ENCODE peak calls at places on chromosome 3, in five cellular contexts. One of them, this sample, is unnamed. For H3K36me3 and H3K4me1, the result is how much of the 10 kb centered on the place peaks cover.

GRCh38 chr3:67637255-67637900 is 17.0 kb downstream of the SUCLG2 start:
- DNase-seq in BE2C: no peak
- DNase-seq in heart right ventricle: no peak
- DNase-seq in sigmoid colon: no peak
- DNase-seq in mucosa of descending colon: no peak
- DNase-seq in this sample: no peak

GRCh38 chr3:183911087-183911486 is 26.4 kb upstream of the PARL start:
- DNase-seq in BE2C: no peak
- DNase-seq in heart right ventricle: no peak
- DNase-seq in sigmoid colon: no peak
- DNase-seq in mucosa of descending colon: no peak
- DNase-seq in this sample: no peak

GRCh38 chr3:22117751-22118346 is 366.8 kb upstream of the ZNF385D start:
- DNase-seq in BE2C: no peak
- DNase-seq in heart right ventricle: no peak
- DNase-seq in sigmoid colon: no peak
- DNase-seq in mucosa of descending colon: no peak
- DNase-seq in this sample: no peak

GRCh38 chr3:54817628-54818027 is 110.2 kb downstream of the LRTM1 start:
- DNase-seq in BE2C: no peak
- DNase-seq in heart right ventricle: no peak
- DNase-seq in sigmoid colon: no peak
- DNase-seq in mucosa of descending colon: no peak
- DNase-seq in this sample: no peak

GRCh38 chr3:52247455-52248164 is 2.1 kb downstream of the PPM1M start:
- DNase-seq in BE2C: no peak
- DNase-seq in heart right ventricle: no peak
- DNase-seq in sigmoid colon: no peak
- DNase-seq in mucosa of descending colon: peak
- DNase-seq in this sample: peak

GRCh38 chr3:113625724-113626348 is 70.6 kb downstream of the USF3 start:
- DNase-seq in BE2C: no peak
- DNase-seq in heart right ventricle: peak
- DNase-seq in sigmoid colon: no peak
- DNase-seq in mucosa of descending colon: no peak
- DNase-seq in this sample: no peak

GRCh38 chr3:52137311-52137710 is 16.9 kb downstream of the POC1A start:
- DNase-seq in BE2C: no peak
- DNase-seq in heart right ventricle: no peak
- DNase-seq in sigmoid colon: no peak
- DNase-seq in mucosa of descending colon: no peak
- DNase-seq in this sample: no peak

GRCh38 chr3:58334013-58334321 is 1.3 kb downstream of the PXK start:
- DNase-seq in BE2C: no peak
- DNase-seq in heart right ventricle: no peak
- DNase-seq in sigmoid colon: no peak
- DNase-seq in mucosa of descending colon: no peak
- DNase-seq in this sample: no peak

GRCh38 chr3:33658971-33659848 is 58.8 kb downstream of the CLASP2 start:
- DNase-seq in BE2C: peak
- DNase-seq in heart right ventricle: peak
- DNase-seq in sigmoid colon: peak
- DNase-seq in mucosa of descending colon: peak
- DNase-seq in this sample: peak

GRCh38 chr3:184757010-184757651 is 45.3 kb upstream of the MAGEF1 start:
- DNase-seq in BE2C: no peak
- DNase-seq in heart right ventricle: peak
- DNase-seq in sigmoid colon: peak
- DNase-seq in mucosa of descending colon: peak
- DNase-seq in this sample: no peak

GRCh38 chr3:156615592-156616173 is 58.7 kb upstream of the TIPARP start:
- DNase-seq in BE2C: no peak
- DNase-seq in heart right ventricle: no peak
- DNase-seq in sigmoid colon: no peak
- DNase-seq in mucosa of descending colon: no peak
- DNase-seq in this sample: peak

GRCh38 chr3:49157289-49157688 is 8.8 kb downstream of the CCDC71 start:
- DNase-seq in BE2C: no peak
- DNase-seq in heart right ventricle: no peak
- DNase-seq in sigmoid colon: no peak
- DNase-seq in mucosa of descending colon: no peak
- DNase-seq in this sample: no peak

GRCh38 chr3:94615275-94616065 is 552.6 kb downstream of the NSUN3 start:
- DNase-seq in BE2C: no peak
- DNase-seq in heart right ventricle: no peak
- DNase-seq in sigmoid colon: no peak
- DNase-seq in mucosa of descending colon: no peak
- DNase-seq in this sample: no peak

GRCh38 chr3:14415501-14415900 is 13.1 kb downstream of the SLC6A6 start:
- DNase-seq in BE2C: no peak
- DNase-seq in heart right ventricle: no peak
- DNase-seq in sigmoid colon: no peak
- DNase-seq in mucosa of descending colon: no peak
- DNase-seq in this sample: no peak

GRCh38 chr3:146035366-146035765 is 125.6 kb downstream of the PLOD2 start:
- DNase-seq in BE2C: no peak
- DNase-seq in heart right ventricle: no peak
- DNase-seq in sigmoid colon: no peak
- DNase-seq in mucosa of descending colon: no peak
- DNase-seq in this sample: no peak

GRCh38 chr3:14550651-14551611 is 10.8 kb upstream of the GRIP2 start:
- DNase-seq in BE2C: no peak
- DNase-seq in heart right ventricle: no peak
- DNase-seq in sigmoid colon: no peak
- DNase-seq in mucosa of descending colon: no peak
- DNase-seq in this sample: no peak

GRCh38 chr3:141402476-141403171 is 34.3 kb downstream of the ZBTB38 start:
- DNase-seq in BE2C: peak
- DNase-seq in heart right ventricle: peak
- DNase-seq in sigmoid colon: peak
- DNase-seq in mucosa of descending colon: peak
- DNase-seq in this sample: peak

GRCh38 chr3:141477224-141477623 is 9.6 kb upstream of the RASA2 start:
- DNase-seq in BE2C: no peak
- DNase-seq in heart right ventricle: no peak
- DNase-seq in sigmoid colon: no peak
- DNase-seq in mucosa of descending colon: no peak
- DNase-seq in this sample: no peak

GRCh38 chr3:165725296-165725695 is 111.9 kb downstream of the BCHE start:
- DNase-seq in BE2C: no peak
- DNase-seq in heart right ventricle: no peak
- DNase-seq in sigmoid colon: no peak
- DNase-seq in mucosa of descending colon: no peak
- DNase-seq in this sample: no peak

GRCh38 chr3:4839278-4839677 is 140.0 kb upstream of the BHLHE40 start:
- DNase-seq in BE2C: no peak
- DNase-seq in heart right ventricle: no peak
- DNase-seq in sigmoid colon: no peak
- DNase-seq in mucosa of descending colon: no peak
- DNase-seq in this sample: no peak

GRCh38 chr3:100629728-100630127 is 20.3 kb downstream of the ADGRG7 start:
- DNase-seq in BE2C: no peak
- DNase-seq in heart right ventricle: no peak
- DNase-seq in sigmoid colon: no peak
- DNase-seq in mucosa of descending colon: no peak
- DNase-seq in this sample: no peak

GRCh38 chr3:13088020-13089006 is 15.1 kb upstream of the IQSEC1 start:
- DNase-seq in BE2C: no peak
- DNase-seq in heart right ventricle: no peak
- DNase-seq in sigmoid colon: no peak
- DNase-seq in mucosa of descending colon: no peak
- DNase-seq in this sample: no peak

GRCh38 chr3:196138464-196138863 is 56.6 kb upstream of the TFRC start:
- DNase-seq in BE2C: peak
- DNase-seq in heart right ventricle: no peak
- DNase-seq in sigmoid colon: no peak
- DNase-seq in mucosa of descending colon: no peak
- DNase-seq in this sample: no peak

DNA sequence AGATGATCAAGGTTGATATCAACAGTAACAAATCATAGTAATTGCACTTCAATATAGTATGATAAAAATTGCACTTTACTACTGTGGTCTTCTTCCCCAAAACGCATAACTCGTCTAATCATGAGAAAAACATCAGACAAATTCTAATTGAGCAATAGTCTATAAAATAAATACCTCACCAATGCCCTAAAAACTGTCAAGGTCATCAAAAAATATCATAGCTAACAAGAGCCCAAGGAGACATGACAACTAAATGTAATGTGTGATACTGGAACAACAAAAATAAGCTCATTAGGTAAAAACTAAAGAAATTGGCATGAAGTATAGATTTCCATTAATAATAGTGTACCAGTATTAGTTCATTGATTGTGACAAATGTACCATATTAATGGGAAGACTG is 85.6 kb upstream of the LRRC3B start:
- DNase-seq in BE2C: no peak
- DNase-seq in heart right ventricle: no peak
- DNase-seq in sigmoid colon: no peak
- DNase-seq in mucosa of descending colon: no peak
- DNase-seq in this sample: no peak
- TF ChIP-seq CTCF in BE2C: no peak
- TF ChIP-seq CTCF in heart right ventricle: no peak
- TF ChIP-seq CTCF in sigmoid colon: no peak
- TF ChIP-seq CTCF in mucosa of descending colon: no peak
- TF ChIP-seq CTCF in this sample: no peak

DNA sequence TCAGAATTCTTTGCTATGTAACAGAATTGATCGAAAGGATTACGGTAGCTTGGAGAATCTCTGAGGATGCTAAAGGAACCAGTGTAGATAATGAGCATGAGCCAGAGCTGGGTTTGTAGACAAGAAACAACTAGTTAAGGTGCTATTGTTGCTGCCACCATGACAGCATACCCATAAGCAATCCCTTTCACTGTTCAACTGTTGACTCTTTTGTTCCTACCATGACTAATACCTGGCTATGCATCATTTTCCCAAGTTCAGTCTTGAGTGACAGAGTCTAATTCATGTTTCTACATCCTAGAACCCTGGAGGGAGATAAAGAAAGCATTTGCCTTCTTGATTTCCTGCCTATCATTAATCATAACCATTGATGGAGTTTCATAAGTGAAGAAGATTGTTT is 600.3 kb downstream of the OTOL1 start:
- DNase-seq in BE2C: no peak
- DNase-seq in heart right ventricle: no peak
- DNase-seq in sigmoid colon: no peak
- DNase-seq in mucosa of descending colon: no peak
- DNase-seq in this sample: no peak
- H3K36me3 ChIP-seq in BE2C: under half
- H3K36me3 ChIP-seq in heart right ventricle: under half
- H3K36me3 ChIP-seq in sigmoid colon: under half
- H3K36me3 ChIP-seq in mucosa of descending colon: under half
- H3K36me3 ChIP-seq in this sample: under half

DNA sequence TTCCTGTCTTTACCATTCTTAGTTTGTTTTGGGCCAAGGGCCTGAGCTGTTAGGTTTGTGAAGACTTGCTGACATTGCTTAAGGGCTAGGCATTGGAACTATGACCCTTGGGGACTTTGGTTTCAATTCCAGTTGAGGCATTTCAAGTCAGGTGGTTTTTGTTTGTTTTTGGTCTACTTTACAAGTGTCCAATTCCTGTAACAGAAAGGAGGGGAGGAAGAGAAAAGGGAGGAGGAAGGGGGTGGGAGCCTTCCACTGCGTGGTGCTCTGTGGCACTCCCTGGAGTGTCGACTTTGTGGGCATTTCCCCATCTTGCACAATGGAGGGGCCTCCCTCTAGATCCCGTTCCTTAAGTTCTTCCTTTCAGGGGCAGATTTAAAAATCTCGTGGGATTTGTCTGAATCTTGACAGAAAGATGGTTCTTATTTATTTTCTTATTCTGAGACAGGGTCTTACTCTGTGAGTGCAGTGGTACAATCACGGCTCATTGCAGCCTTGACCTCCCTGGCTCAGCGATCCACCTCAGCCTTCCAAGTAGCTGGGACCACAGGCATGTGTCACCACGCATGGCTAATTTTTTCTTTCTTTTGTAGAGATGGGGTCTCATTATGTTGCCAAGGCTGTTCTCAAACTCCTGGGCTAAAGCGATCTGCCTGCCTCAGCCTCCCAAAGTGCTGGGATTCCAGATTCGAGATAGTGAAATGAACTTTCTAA is 59.5 kb upstream of the RYK start:
- DNase-seq in BE2C: no peak
- DNase-seq in heart right ventricle: no peak
- DNase-seq in sigmoid colon: no peak
- DNase-seq in mucosa of descending colon: peak
- DNase-seq in this sample: no peak
- H3K4me1 ChIP-seq in BE2C: under half
- H3K4me1 ChIP-seq in heart right ventricle: under half
- H3K4me1 ChIP-seq in sigmoid colon: under half
- H3K4me1 ChIP-seq in mucosa of descending colon: under half
- H3K4me1 ChIP-seq in this sample: half or more

GRCh38 chr3:8500208-8500961 is 1.2 kb upstream of the LMCD1 start:
- DNase-seq in BE2C: peak
- DNase-seq in heart right ventricle: no peak
- DNase-seq in sigmoid colon: no peak
- DNase-seq in mucosa of descending colon: no peak
- DNase-seq in this sample: no peak

GRCh38 chr3:8503461-8503860 is 1.8 kb downstream of the LMCD1 start:
- DNase-seq in BE2C: no peak
- DNase-seq in heart right ventricle: no peak
- DNase-seq in sigmoid colon: no peak
- DNase-seq in mucosa of descending colon: no peak
- DNase-seq in this sample: no peak

GRCh38 chr3:8499181-8499611 is 2.4 kb upstream of the LMCD1 start:
- DNase-seq in BE2C: no peak
- DNase-seq in heart right ventricle: no peak
- DNase-seq in sigmoid colon: no peak
- DNase-seq in mucosa of descending colon: no peak
- DNase-seq in this sample: no peak

GRCh38 chr3:8500966-8501365 is 657 bp upstream of the LMCD1 start:
- DNase-seq in BE2C: no peak
- DNase-seq in heart right ventricle: no peak
- DNase-seq in sigmoid colon: no peak
- DNase-seq in mucosa of descending colon: no peak
- DNase-seq in this sample: no peak

DNA sequence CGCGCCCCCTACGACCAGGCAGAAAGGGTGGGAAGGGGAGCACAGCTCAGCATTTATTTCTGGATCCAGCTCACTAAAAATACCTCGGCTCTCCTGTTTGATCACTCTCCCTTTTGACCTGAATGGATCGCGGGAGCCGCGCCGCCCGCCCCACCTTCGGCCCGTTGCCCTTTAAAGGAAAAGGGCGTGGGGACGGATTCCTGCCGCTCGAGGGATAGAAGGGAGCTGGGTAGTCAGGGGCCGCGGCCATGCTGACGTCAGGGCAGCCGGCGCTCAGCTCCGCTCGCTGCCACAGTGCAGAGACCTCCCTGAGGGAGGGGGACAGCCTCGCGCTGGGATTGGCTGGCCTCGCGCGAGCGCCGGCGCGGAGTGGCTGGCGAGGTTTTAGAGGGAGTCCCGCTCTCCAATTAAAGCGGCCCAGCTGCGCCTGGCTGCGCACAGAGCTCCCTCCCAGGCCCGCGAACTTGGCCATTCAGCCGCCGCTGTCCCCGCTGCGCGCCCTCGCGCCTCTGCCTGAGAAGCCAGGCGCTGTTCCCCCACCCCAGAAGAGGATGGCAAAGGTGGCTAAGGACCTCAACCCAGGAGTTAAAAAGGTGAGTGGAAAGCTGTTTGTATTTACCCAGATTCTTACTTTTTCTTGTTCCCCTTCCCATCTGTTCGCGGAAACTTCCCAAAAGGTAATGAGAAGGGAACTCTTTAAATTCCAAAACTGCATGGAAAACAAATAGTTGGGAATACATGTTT is at the start of gene LMCD1:
- DNase-seq in BE2C: peak
- DNase-seq in heart right ventricle: peak
- DNase-seq in sigmoid colon: peak
- DNase-seq in mucosa of descending colon: peak
- DNase-seq in this sample: peak
- TF ChIP-seq CTCF in BE2C: no peak
- TF ChIP-seq CTCF in heart right ventricle: peak
- TF ChIP-seq CTCF in sigmoid colon: no peak
- TF ChIP-seq CTCF in mucosa of descending colon: no peak
- TF ChIP-seq CTCF in this sample: peak

This sample was measured in upper lobe of right lung.